ENCODE peak calls at places on chromosome 19, in nine cellular contexts. H, J, Y, M, U, S, P, F and L are unnamed samples.

GRCh38 chr19:18223860-18224524 is 2.2 kb downstream of the PDE4C start:
- DNase-seq in H (no peak), J (no peak), Y (peak), M (no peak), U (peak), S (peak), P (no peak), F (peak), L (peak)

GRCh38 chr19:29515706-29516357 is 10.0 kb upstream of the VSTM2B start:
- DNase-seq in H (no peak), J (no peak), Y (no peak), M (no peak), U (no peak), S (no peak), P (no peak), F (no peak), L (no peak)

GRCh38 chr19:29715695-29716581 is 877 bp upstream of the C19orf12 start:
- DNase-seq in H (no peak), J (no peak), Y (no peak), M (no peak), U (peak), S (no peak), P (no peak), F (peak), L (no peak)

GRCh38 chr19:10227215-10227971 is 3.7 kb downstream of the S1PR2 start:
- DNase-seq in H (no peak), J (peak), Y (peak), M (peak), U (no peak), S (peak), P (no peak), F (no peak), L (peak)

GRCh38 chr19:38243279-38243673 is 12.9 kb downstream of the PPP1R14A start:
- DNase-seq in H (no peak), J (no peak), Y (no peak), M (no peak), U (no peak), S (no peak), P (no peak), F (no peak), L (no peak)

GRCh38 chr19:7360393-7360984 is 11.8 kb downstream of the ARHGEF18 start:
- DNase-seq in H (no peak), J (no peak), Y (peak), M (no peak), U (no peak), S (no peak), P (peak), F (no peak), L (no peak)

GRCh38 chr19:2834294-2834871 is 6.9 kb upstream of the ZNF555 start:
- DNase-seq in H (no peak), J (no peak), Y (no peak), M (no peak), U (no peak), S (no peak), P (no peak), F (no peak), L (no peak)

GRCh38 chr19:1811472-1811894 is 593 bp downstream of the ATP8B3 start:
- DNase-seq in H (no peak), J (peak), Y (peak), M (no peak), U (peak), S (no peak), P (peak), F (peak), L (no peak)

GRCh38 chr19:1063030-1063908 is 3.7 kb upstream of the ARHGAP45 start:
- DNase-seq in H (no peak), J (no peak), Y (no peak), M (no peak), U (no peak), S (peak), P (no peak), F (peak), L (peak)

GRCh38 chr19:52670046-52670445 is 31.9 kb upstream of the ZNF83 start:
- DNase-seq in H (no peak), J (peak), Y (no peak), M (no peak), U (peak), S (no peak), P (no peak), F (no peak), L (no peak)

GRCh38 chr19:4178990-4179389 is 3.4 kb downstream of the SIRT6 start:
- DNase-seq in H (no peak), J (no peak), Y (no peak), M (no peak), U (no peak), S (no peak), P (no peak), F (no peak), L (no peak)

GRCh38 chr19:38337360-38337653 is 1.7 kb downstream of the CATSPERG start:
- DNase-seq in H (no peak), J (peak), Y (no peak), M (no peak), U (no peak), S (no peak), P (no peak), F (no peak), L (no peak)

GRCh38 chr19:18473706-18474087 is 35.8 kb upstream of the ISYNA1 start:
- DNase-seq in H (no peak), J (no peak), Y (no peak), M (no peak), U (no peak), S (no peak), P (no peak), F (no peak), L (no peak)

GRCh38 chr19:21022996-21023395 is 2.5 kb downstream of the ZNF430 start:
- DNase-seq in H (no peak), J (peak), Y (no peak), M (no peak), U (peak), S (no peak), P (peak), F (no peak), L (no peak)

GRCh38 chr19:4638330-4638729 is 986 bp upstream of the TNFAIP8L1 start:
- DNase-seq in H (no peak), J (peak), Y (peak), M (no peak), U (no peak), S (no peak), P (no peak), F (no peak), L (no peak)

GRCh38 chr19:49339364-49340068 is 4.3 kb downstream of the CD37 start:
- DNase-seq in H (no peak), J (peak), Y (peak), M (no peak), U (peak), S (peak), P (peak), F (no peak), L (peak)

GRCh38 chr19:27794444-27795042 is 1418.4 kb downstream of the UQCRFS1 start:
- DNase-seq in H (no peak), J (peak), Y (no peak), M (no peak), U (peak), S (peak), P (peak), F (no peak), L (peak)

GRCh38 chr19:56746367-56746766 is 74.8 kb upstream of the ZNF835 start:
- DNase-seq in H (no peak), J (no peak), Y (no peak), M (no peak), U (no peak), S (no peak), P (no peak), F (no peak), L (no peak)

GRCh38 chr19:57642396-57643046 is 9.6 kb downstream of the ZNF211 start:
- DNase-seq in H (no peak), J (peak), Y (no peak), M (no peak), U (no peak), S (no peak), P (no peak), F (no peak), L (no peak)

DNA sequence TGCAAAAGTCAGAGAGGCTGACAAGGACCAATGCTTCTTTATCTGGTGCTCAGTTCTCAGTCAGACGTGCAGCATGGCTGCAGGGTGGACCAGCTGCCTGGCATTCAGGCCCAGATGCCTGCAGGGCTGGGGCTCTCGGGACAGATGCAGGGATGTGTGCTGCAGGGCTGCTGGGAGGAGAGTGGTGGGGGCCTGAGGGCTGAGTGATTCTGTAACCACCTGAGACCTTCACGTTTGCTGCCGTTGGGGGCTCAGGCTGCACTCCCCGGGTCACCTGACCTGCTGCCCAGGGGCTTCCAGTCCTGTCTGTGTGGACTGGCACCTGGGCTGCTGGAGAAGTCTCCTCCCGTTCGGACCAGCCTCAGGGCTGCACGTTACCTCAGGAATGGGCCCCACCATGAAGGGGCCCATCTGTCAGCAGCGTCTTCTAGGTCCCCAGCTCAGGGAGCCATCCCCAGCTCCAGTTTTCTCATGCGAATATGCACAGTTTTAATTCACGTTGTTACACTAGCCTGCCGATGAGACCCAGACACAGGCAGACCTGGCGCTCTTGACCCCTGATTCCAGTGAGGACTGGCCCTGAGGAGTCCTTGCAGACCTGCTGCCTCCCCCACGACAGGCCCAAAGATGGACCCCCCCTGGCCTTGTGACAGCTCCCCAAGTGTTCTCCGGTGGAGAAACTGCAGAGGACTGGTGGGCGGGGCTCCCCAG is 16.9 kb downstream of the KCTD15 start:
- DNase-seq in H (no peak), J (no peak), Y (no peak), M (no peak), U (no peak), S (no peak), P (no peak), F (no peak), L (peak)
- H3K27ac ChIP-seq in H (no peak), J (no peak), Y (no peak), M (no peak), U (no peak), S (no peak), P (no peak), F (no peak), L (peak)

DNA sequence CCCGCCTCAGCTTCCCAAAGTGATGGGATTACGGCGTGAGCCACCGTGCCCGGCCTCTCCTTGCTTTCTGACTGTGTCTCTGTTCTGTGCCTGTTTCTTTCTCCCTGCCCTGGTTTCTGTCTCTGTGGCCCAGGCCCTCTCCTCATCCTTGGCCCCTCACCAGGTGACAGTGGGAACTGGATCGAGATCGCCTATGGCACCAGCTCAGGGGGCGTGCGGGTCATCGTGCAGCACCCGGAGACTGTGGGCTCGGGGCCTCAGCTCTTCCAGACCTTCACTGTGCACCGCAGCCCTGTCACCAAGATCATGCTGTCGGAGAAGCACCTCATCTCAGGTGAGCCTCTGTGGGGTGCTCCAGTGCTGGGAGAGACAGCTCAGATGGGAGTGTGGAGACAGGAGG is 9.9 kb downstream of the SHKBP1 start:
- DNase-seq in H (no peak), J (no peak), Y (no peak), M (no peak), U (no peak), S (no peak), P (no peak), F (no peak), L (no peak)
- H3K27ac ChIP-seq in H (no peak), J (no peak), Y (no peak), M (no peak), U (no peak), S (no peak), P (no peak), F (peak), L (no peak)

GRCh38 chr19:35140898-35141626 is 2.0 kb upstream of the FXYD7 start:
- DNase-seq in H (peak), J (peak), Y (peak), M (peak), U (peak), S (peak), P (peak), F (peak), L (peak)
- H3K27ac ChIP-seq in H (no peak), J (peak), Y (peak), M (peak), U (no peak), S (no peak), P (no peak), F (peak), L (no peak)

DNA sequence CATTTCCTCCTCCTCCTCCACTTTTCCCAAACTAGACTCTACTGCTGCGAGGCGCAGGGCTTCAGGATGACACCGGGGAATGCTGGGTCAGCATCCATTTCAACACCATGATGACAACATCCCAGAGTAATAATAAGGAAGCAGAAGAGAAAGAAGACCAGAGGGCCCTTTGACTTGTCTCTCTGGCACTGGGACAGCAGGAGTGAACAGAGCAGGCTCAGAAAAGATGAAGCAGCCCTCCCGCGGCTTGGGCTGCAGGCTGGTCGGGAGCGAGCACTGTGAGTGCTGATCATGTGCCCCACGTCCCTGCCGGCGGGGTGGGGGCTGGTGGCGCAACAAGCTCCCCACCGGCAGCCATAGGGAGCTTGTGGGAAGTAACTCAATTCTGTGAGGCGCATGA is 30.5 kb downstream of the RANBP3 start:
- DNase-seq in H (no peak), J (no peak), Y (peak), M (peak), U (peak), S (peak), P (peak), F (no peak), L (no peak)
- H3K27ac ChIP-seq in H (no peak), J (peak), Y (peak), M (peak), U (peak), S (no peak), P (no peak), F (no peak), L (no peak)

DNA sequence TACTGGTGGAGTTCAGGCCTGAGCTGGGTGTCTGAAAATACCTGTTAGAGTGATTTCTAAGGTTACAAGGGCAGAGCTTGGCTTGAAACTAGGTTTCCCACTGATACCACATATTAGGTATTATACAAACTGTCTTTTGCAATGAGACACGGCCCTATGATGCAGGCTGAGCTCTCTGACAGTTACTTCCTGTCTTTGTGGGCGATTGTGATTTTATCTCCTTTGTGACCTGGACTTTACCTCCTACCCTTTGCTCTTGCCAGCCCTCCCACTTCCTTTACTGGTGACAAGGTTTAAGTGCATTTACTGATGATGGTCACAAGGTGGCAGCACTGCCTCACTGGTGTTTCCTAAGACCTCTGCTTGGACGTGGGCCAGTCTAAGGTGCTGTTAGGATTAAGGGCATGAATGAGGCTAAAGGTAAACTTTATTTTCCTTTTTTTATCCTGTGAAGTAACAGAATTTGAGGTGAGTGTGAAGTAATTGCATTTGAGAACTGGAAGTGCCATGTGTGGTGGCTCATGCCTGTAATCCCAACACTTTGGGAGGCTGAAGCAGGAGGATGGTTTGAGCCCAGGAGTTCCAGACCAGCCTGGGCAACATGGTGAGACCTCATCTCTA is 7.7 kb upstream of the CXCL17 start:
- DNase-seq in H (peak), J (peak), Y (peak), M (no peak), U (peak), S (peak), P (peak), F (peak), L (peak)
- H3K27ac ChIP-seq in H (peak), J (peak), Y (peak), M (no peak), U (peak), S (no peak), P (no peak), F (peak), L (no peak)